ENCODE peak calls at places on chromosomes 2 and 18, in eight cellular contexts. One of them, this sample, is unnamed.

GRCh38 chr2:225842939-225843338 is 443.4 kb downstream of the NYAP2 start:
- DNase-seq in sigmoid colon: no peak
- DNase-seq in CD4-positive, alpha-beta T cell: no peak
- DNase-seq in osteocyte: no peak
- DNase-seq in endothelial cell of umbilical vein: no peak
- DNase-seq in fibroblast of lung: peak
- DNase-seq in Caco-2: no peak
- DNase-seq in psoas muscle: no peak
- DNase-seq in this sample: no peak

GRCh38 chr2:2642906-2643890 is 312.1 kb upstream of the MYT1L start:
- DNase-seq in sigmoid colon: peak
- DNase-seq in CD4-positive, alpha-beta T cell: no peak
- DNase-seq in osteocyte: no peak
- DNase-seq in endothelial cell of umbilical vein: no peak
- DNase-seq in fibroblast of lung: no peak
- DNase-seq in Caco-2: no peak
- DNase-seq in psoas muscle: no peak
- DNase-seq in this sample: no peak

GRCh38 chr2:1674276-1674675 is 70.0 kb downstream of the PXDN start:
- DNase-seq in sigmoid colon: peak
- DNase-seq in CD4-positive, alpha-beta T cell: no peak
- DNase-seq in osteocyte: no peak
- DNase-seq in endothelial cell of umbilical vein: no peak
- DNase-seq in fibroblast of lung: no peak
- DNase-seq in Caco-2: no peak
- DNase-seq in psoas muscle: no peak
- DNase-seq in this sample: no peak

GRCh38 chr2:66853585-66853984 is 418.7 kb downstream of the MEIS1 start:
- DNase-seq in sigmoid colon: peak
- DNase-seq in CD4-positive, alpha-beta T cell: no peak
- DNase-seq in osteocyte: no peak
- DNase-seq in endothelial cell of umbilical vein: no peak
- DNase-seq in fibroblast of lung: peak
- DNase-seq in Caco-2: no peak
- DNase-seq in psoas muscle: no peak
- DNase-seq in this sample: no peak

GRCh38 chr2:180101846-180102245 is 94.7 kb upstream of the CWC22 start:
- DNase-seq in sigmoid colon: no peak
- DNase-seq in CD4-positive, alpha-beta T cell: no peak
- DNase-seq in osteocyte: no peak
- DNase-seq in endothelial cell of umbilical vein: no peak
- DNase-seq in fibroblast of lung: no peak
- DNase-seq in Caco-2: no peak
- DNase-seq in psoas muscle: no peak
- DNase-seq in this sample: no peak

GRCh38 chr2:39851691-39852110 is 72.6 kb upstream of the THUMPD2 start:
- DNase-seq in sigmoid colon: no peak
- DNase-seq in CD4-positive, alpha-beta T cell: no peak
- DNase-seq in osteocyte: no peak
- DNase-seq in endothelial cell of umbilical vein: no peak
- DNase-seq in fibroblast of lung: peak
- DNase-seq in Caco-2: no peak
- DNase-seq in psoas muscle: no peak
- DNase-seq in this sample: no peak

GRCh38 chr2:241321911-241322310 is 6.2 kb downstream of the SEPTIN2 start:
- DNase-seq in sigmoid colon: no peak
- DNase-seq in CD4-positive, alpha-beta T cell: no peak
- DNase-seq in osteocyte: no peak
- DNase-seq in endothelial cell of umbilical vein: peak
- DNase-seq in fibroblast of lung: no peak
- DNase-seq in Caco-2: no peak
- DNase-seq in psoas muscle: no peak
- DNase-seq in this sample: no peak

GRCh38 chr2:7379799-7380198 is 462.6 kb downstream of the RNF144A start:
- DNase-seq in sigmoid colon: no peak
- DNase-seq in CD4-positive, alpha-beta T cell: no peak
- DNase-seq in osteocyte: no peak
- DNase-seq in endothelial cell of umbilical vein: no peak
- DNase-seq in fibroblast of lung: no peak
- DNase-seq in Caco-2: peak
- DNase-seq in psoas muscle: no peak
- DNase-seq in this sample: no peak

GRCh38 chr2:39631715-39632114 is 34.0 kb upstream of the TMEM178A start:
- DNase-seq in sigmoid colon: no peak
- DNase-seq in CD4-positive, alpha-beta T cell: no peak
- DNase-seq in osteocyte: no peak
- DNase-seq in endothelial cell of umbilical vein: no peak
- DNase-seq in fibroblast of lung: peak
- DNase-seq in Caco-2: no peak
- DNase-seq in psoas muscle: no peak
- DNase-seq in this sample: peak

GRCh38 chr2:231187736-231188505 is 10.5 kb upstream of the ARMC9 start:
- DNase-seq in sigmoid colon: peak
- DNase-seq in CD4-positive, alpha-beta T cell: no peak
- DNase-seq in osteocyte: peak
- DNase-seq in endothelial cell of umbilical vein: peak
- DNase-seq in fibroblast of lung: peak
- DNase-seq in Caco-2: no peak
- DNase-seq in psoas muscle: no peak
- DNase-seq in this sample: no peak

GRCh38 chr2:9356336-9356735 is 67.0 kb downstream of the ITGB1BP1 start:
- DNase-seq in sigmoid colon: no peak
- DNase-seq in CD4-positive, alpha-beta T cell: no peak
- DNase-seq in osteocyte: no peak
- DNase-seq in endothelial cell of umbilical vein: no peak
- DNase-seq in fibroblast of lung: no peak
- DNase-seq in Caco-2: no peak
- DNase-seq in psoas muscle: no peak
- DNase-seq in this sample: no peak

GRCh38 chr2:218961651-218962570 is 2.4 kb downstream of the CDK5R2 start:
- DNase-seq in sigmoid colon: no peak
- DNase-seq in CD4-positive, alpha-beta T cell: no peak
- DNase-seq in osteocyte: no peak
- DNase-seq in endothelial cell of umbilical vein: no peak
- DNase-seq in fibroblast of lung: no peak
- DNase-seq in Caco-2: peak
- DNase-seq in psoas muscle: no peak
- DNase-seq in this sample: no peak

GRCh38 chr2:216520156-216520555 is 21.5 kb downstream of the RPL37A start:
- DNase-seq in sigmoid colon: no peak
- DNase-seq in CD4-positive, alpha-beta T cell: no peak
- DNase-seq in osteocyte: no peak
- DNase-seq in endothelial cell of umbilical vein: no peak
- DNase-seq in fibroblast of lung: no peak
- DNase-seq in Caco-2: no peak
- DNase-seq in psoas muscle: no peak
- DNase-seq in this sample: no peak

GRCh38 chr2:239727182-239727775 is 297.9 kb downstream of the NDUFA10 start:
- DNase-seq in sigmoid colon: peak
- DNase-seq in CD4-positive, alpha-beta T cell: no peak
- DNase-seq in osteocyte: no peak
- DNase-seq in endothelial cell of umbilical vein: no peak
- DNase-seq in fibroblast of lung: no peak
- DNase-seq in Caco-2: no peak
- DNase-seq in psoas muscle: peak
- DNase-seq in this sample: no peak

GRCh38 chr18:48975817-48976649 is 25.3 kb upstream of the SMAD7 start:
- DNase-seq in sigmoid colon: no peak
- DNase-seq in CD4-positive, alpha-beta T cell: peak
- DNase-seq in osteocyte: no peak
- DNase-seq in endothelial cell of umbilical vein: peak
- DNase-seq in fibroblast of lung: peak
- DNase-seq in Caco-2: peak
- DNase-seq in psoas muscle: peak
- DNase-seq in this sample: no peak

GRCh38 chr18:56248613-56249235 is 389.7 kb downstream of the TXNL1 start:
- DNase-seq in sigmoid colon: no peak
- DNase-seq in CD4-positive, alpha-beta T cell: no peak
- DNase-seq in osteocyte: no peak
- DNase-seq in endothelial cell of umbilical vein: no peak
- DNase-seq in fibroblast of lung: no peak
- DNase-seq in Caco-2: no peak
- DNase-seq in psoas muscle: no peak
- DNase-seq in this sample: no peak

GRCh38 chr2:12081481-12082210 is 335.2 kb downstream of the LPIN1 start:
- DNase-seq in sigmoid colon: no peak
- DNase-seq in CD4-positive, alpha-beta T cell: peak
- DNase-seq in osteocyte: no peak
- DNase-seq in endothelial cell of umbilical vein: no peak
- DNase-seq in fibroblast of lung: no peak
- DNase-seq in Caco-2: no peak
- DNase-seq in psoas muscle: no peak
- DNase-seq in this sample: no peak

GRCh38 chr2:99573624-99574251 is 83.9 kb upstream of the REV1 start:
- DNase-seq in sigmoid colon: no peak
- DNase-seq in CD4-positive, alpha-beta T cell: no peak
- DNase-seq in osteocyte: no peak
- DNase-seq in endothelial cell of umbilical vein: no peak
- DNase-seq in fibroblast of lung: no peak
- DNase-seq in Caco-2: no peak
- DNase-seq in psoas muscle: no peak
- DNase-seq in this sample: no peak

GRCh38 chr2:142877265-142877756 is at the start of gene KYNU:
- DNase-seq in sigmoid colon: no peak
- DNase-seq in CD4-positive, alpha-beta T cell: no peak
- DNase-seq in osteocyte: no peak
- DNase-seq in endothelial cell of umbilical vein: no peak
- DNase-seq in fibroblast of lung: peak
- DNase-seq in Caco-2: no peak
- DNase-seq in psoas muscle: no peak
- DNase-seq in this sample: no peak

GRCh38 chr2:41042343-41042742 is 590.5 kb upstream of the SLC8A1 start:
- DNase-seq in sigmoid colon: no peak
- DNase-seq in CD4-positive, alpha-beta T cell: no peak
- DNase-seq in osteocyte: no peak
- DNase-seq in endothelial cell of umbilical vein: no peak
- DNase-seq in fibroblast of lung: peak
- DNase-seq in Caco-2: no peak
- DNase-seq in psoas muscle: no peak
- DNase-seq in this sample: no peak

GRCh38 chr2:58261215-58261614 is 20.1 kb upstream of the FANCL start:
- DNase-seq in sigmoid colon: no peak
- DNase-seq in CD4-positive, alpha-beta T cell: no peak
- DNase-seq in osteocyte: no peak
- DNase-seq in endothelial cell of umbilical vein: no peak
- DNase-seq in fibroblast of lung: no peak
- DNase-seq in Caco-2: no peak
- DNase-seq in psoas muscle: no peak
- DNase-seq in this sample: no peak

GRCh38 chr2:64781991-64782390 is 128.3 kb upstream of the SERTAD2 start:
- DNase-seq in sigmoid colon: no peak
- DNase-seq in CD4-positive, alpha-beta T cell: no peak
- DNase-seq in osteocyte: no peak
- DNase-seq in endothelial cell of umbilical vein: peak
- DNase-seq in fibroblast of lung: no peak
- DNase-seq in Caco-2: no peak
- DNase-seq in psoas muscle: no peak
- DNase-seq in this sample: no peak

GRCh38 chr2:120442923-120443571 is 97.1 kb downstream of the INHBB start:
- DNase-seq in sigmoid colon: peak
- DNase-seq in CD4-positive, alpha-beta T cell: peak
- DNase-seq in osteocyte: no peak
- DNase-seq in endothelial cell of umbilical vein: no peak
- DNase-seq in fibroblast of lung: no peak
- DNase-seq in Caco-2: peak
- DNase-seq in psoas muscle: no peak
- DNase-seq in this sample: no peak

DNA sequence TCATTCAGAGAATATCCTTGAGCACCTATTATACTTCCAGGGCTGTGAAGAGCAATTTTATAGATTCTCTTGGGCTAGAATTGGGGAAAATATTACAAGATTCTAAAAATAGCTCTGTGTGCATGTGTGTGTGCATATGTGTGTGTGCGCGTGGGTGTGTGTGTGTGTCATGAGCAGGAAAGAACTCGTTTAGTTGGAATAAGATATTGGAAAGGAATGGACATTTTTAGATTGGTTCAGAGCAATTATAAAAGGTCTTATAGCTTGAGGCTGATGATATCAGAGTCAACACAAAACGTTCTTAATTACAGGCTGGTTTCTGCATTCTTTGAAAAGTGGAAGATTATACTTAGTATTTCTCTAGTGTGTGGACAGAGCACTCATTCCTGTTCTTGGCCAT is 212.0 kb upstream of the COPS8 start:
- DNase-seq in sigmoid colon: no peak
- DNase-seq in CD4-positive, alpha-beta T cell: no peak
- DNase-seq in osteocyte: no peak
- DNase-seq in endothelial cell of umbilical vein: no peak
- DNase-seq in fibroblast of lung: no peak
- DNase-seq in Caco-2: no peak
- DNase-seq in psoas muscle: no peak
- DNase-seq in this sample: no peak
- TF ChIP-seq CTCF in sigmoid colon: no peak
- TF ChIP-seq CTCF in CD4-positive, alpha-beta T cell: no peak
- TF ChIP-seq CTCF in osteocyte: no peak
- TF ChIP-seq CTCF in endothelial cell of umbilical vein: no peak
- TF ChIP-seq CTCF in fibroblast of lung: no peak
- TF ChIP-seq CTCF in Caco-2: no peak
- TF ChIP-seq CTCF in psoas muscle: no peak
- TF ChIP-seq CTCF in this sample: no peak

GRCh38 chr2:119049968-119050657 is 108.1 kb downstream of the MARCO start:
- DNase-seq in sigmoid colon: no peak
- DNase-seq in CD4-positive, alpha-beta T cell: no peak
- DNase-seq in osteocyte: no peak
- DNase-seq in endothelial cell of umbilical vein: no peak
- DNase-seq in fibroblast of lung: no peak
- DNase-seq in Caco-2: peak
- DNase-seq in psoas muscle: no peak
- DNase-seq in this sample: no peak
- TF ChIP-seq CTCF in sigmoid colon: no peak
- TF ChIP-seq CTCF in CD4-positive, alpha-beta T cell: no peak
- TF ChIP-seq CTCF in osteocyte: no peak
- TF ChIP-seq CTCF in endothelial cell of umbilical vein: no peak
- TF ChIP-seq CTCF in fibroblast of lung: no peak
- TF ChIP-seq CTCF in Caco-2: no peak
- TF ChIP-seq CTCF in psoas muscle: no peak
- TF ChIP-seq CTCF in this sample: no peak

DNA sequence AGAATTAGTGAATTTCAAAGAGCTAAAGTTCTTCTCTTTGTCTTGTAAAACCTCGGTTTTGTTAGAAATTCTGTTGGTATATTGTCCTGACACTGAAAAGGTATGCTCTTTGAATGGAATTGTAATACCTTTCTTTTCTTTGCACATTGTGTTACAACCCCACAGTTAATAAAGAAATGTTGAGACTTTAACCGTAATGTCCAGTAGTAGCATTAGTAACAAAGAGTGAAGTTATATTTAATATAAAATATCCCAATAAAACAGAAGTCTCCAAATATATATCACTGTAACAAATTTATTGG is 69.8 kb downstream of the EHBP1 start:
- DNase-seq in sigmoid colon: no peak
- DNase-seq in CD4-positive, alpha-beta T cell: no peak
- DNase-seq in osteocyte: no peak
- DNase-seq in endothelial cell of umbilical vein: no peak
- DNase-seq in fibroblast of lung: no peak
- DNase-seq in Caco-2: no peak
- DNase-seq in psoas muscle: no peak
- DNase-seq in this sample: no peak
- TF ChIP-seq CTCF in sigmoid colon: peak
- TF ChIP-seq CTCF in CD4-positive, alpha-beta T cell: peak
- TF ChIP-seq CTCF in osteocyte: no peak
- TF ChIP-seq CTCF in endothelial cell of umbilical vein: no peak
- TF ChIP-seq CTCF in fibroblast of lung: no peak
- TF ChIP-seq CTCF in Caco-2: no peak
- TF ChIP-seq CTCF in psoas muscle: no peak
- TF ChIP-seq CTCF in this sample: no peak

GRCh38 chr2:137252934-137253333 is 487.6 kb downstream of the THSD7B start:
- DNase-seq in sigmoid colon: no peak
- DNase-seq in CD4-positive, alpha-beta T cell: no peak
- DNase-seq in osteocyte: no peak
- DNase-seq in endothelial cell of umbilical vein: no peak
- DNase-seq in fibroblast of lung: no peak
- DNase-seq in Caco-2: no peak
- DNase-seq in psoas muscle: no peak
- DNase-seq in this sample: no peak
- TF ChIP-seq CTCF in sigmoid colon: no peak
- TF ChIP-seq CTCF in CD4-positive, alpha-beta T cell: no peak
- TF ChIP-seq CTCF in osteocyte: no peak
- TF ChIP-seq CTCF in endothelial cell of umbilical vein: no peak
- TF ChIP-seq CTCF in fibroblast of lung: no peak
- TF ChIP-seq CTCF in Caco-2: no peak
- TF ChIP-seq CTCF in psoas muscle: no peak
- TF ChIP-seq CTCF in this sample: no peak